ENCODE peak calls at places on chromosomes 1 and 21, in four cellular contexts. One of them, this sample, is unnamed.
A peak's percentile ranks its signal among the peaks of the same experiment; 100 is the strongest.

GRCh38 chr21:33479679-33480480 is at the start of gene TMEM50B:
- DNase-seq in CD8-positive, alpha-beta T cell: peak; percentile 97
- DNase-seq in aorta: peak; percentile 97
- DNase-seq in mesendoderm: peak; percentile 95
- DNase-seq in this sample: peak; percentile 96

GRCh38 chr1:203448521-203449061 is 27.0 kb upstream of the PRELP start:
- DNase-seq in mesendoderm: peak; percentile 87
- DNase-seq in aorta: no peak
- DNase-seq in CD8-positive, alpha-beta T cell: no peak
- DNase-seq in this sample: peak; percentile 33

GRCh38 chr1:205449750-205450443 is 5.9 kb downstream of the BLACAT1 start:
- DNase-seq in aorta: no peak
- DNase-seq in mesendoderm: peak; percentile 99
- DNase-seq in CD8-positive, alpha-beta T cell: no peak
- DNase-seq in this sample: peak; percentile 67

GRCh38 chr1:59178339-59178744 is 118.6 kb upstream of the FGGY start:
- DNase-seq in mesendoderm: peak; percentile 56
- DNase-seq in aorta: peak; percentile 74
- DNase-seq in CD8-positive, alpha-beta T cell: no peak
- DNase-seq in this sample: no peak

GRCh38 chr1:216914974-216915373 is 191.7 kb upstream of the ESRRG start:
- DNase-seq in CD8-positive, alpha-beta T cell: no peak
- DNase-seq in aorta: no peak
- DNase-seq in mesendoderm: no peak
- DNase-seq in this sample: no peak

GRCh38 chr1:239952348-239953307 is 139.1 kb upstream of the FMN2 start:
- DNase-seq in CD8-positive, alpha-beta T cell: no peak
- DNase-seq in mesendoderm: peak; percentile 68
- DNase-seq in aorta: no peak
- DNase-seq in this sample: peak; percentile 0

GRCh38 chr1:118266436-118266835 is 81.4 kb upstream of the SPAG17 start:
- DNase-seq in aorta: no peak
- DNase-seq in CD8-positive, alpha-beta T cell: no peak
- DNase-seq in mesendoderm: no peak
- DNase-seq in this sample: no peak

GRCh38 chr1:21238141-21238800 is 52.0 kb downstream of the ECE1 start:
- DNase-seq in aorta: peak; percentile 69
- DNase-seq in mesendoderm: peak; percentile 44
- DNase-seq in CD8-positive, alpha-beta T cell: no peak
- DNase-seq in this sample: no peak

GRCh38 chr1:53619811-53620619 is 118.9 kb downstream of the GLIS1 start:
- DNase-seq in mesendoderm: no peak
- DNase-seq in aorta: peak; percentile 22
- DNase-seq in CD8-positive, alpha-beta T cell: peak; percentile 9
- DNase-seq in this sample: peak; percentile 49

GRCh38 chr1:190320952-190321351 is 156.7 kb downstream of the BRINP3 start:
- DNase-seq in CD8-positive, alpha-beta T cell: no peak
- DNase-seq in mesendoderm: peak; percentile 36
- DNase-seq in aorta: no peak
- DNase-seq in this sample: peak; percentile 46

GRCh38 chr1:33181906-33182305 is at the start of gene TRIM62:
- DNase-seq in aorta: peak; percentile 89
- DNase-seq in mesendoderm: peak; percentile 88
- DNase-seq in CD8-positive, alpha-beta T cell: peak; percentile 87
- DNase-seq in this sample: peak; percentile 94
- H3K27ac ChIP-seq in aorta: peak within 1 kb of the TSS; percentile 1
- H3K27ac ChIP-seq in mesendoderm: no peak within 1 kb of the TSS
- H3K27ac ChIP-seq in CD8-positive, alpha-beta T cell: peak within 1 kb of the TSS; percentile 36
- H3K27ac ChIP-seq in this sample: no peak within 1 kb of the TSS

DNA sequence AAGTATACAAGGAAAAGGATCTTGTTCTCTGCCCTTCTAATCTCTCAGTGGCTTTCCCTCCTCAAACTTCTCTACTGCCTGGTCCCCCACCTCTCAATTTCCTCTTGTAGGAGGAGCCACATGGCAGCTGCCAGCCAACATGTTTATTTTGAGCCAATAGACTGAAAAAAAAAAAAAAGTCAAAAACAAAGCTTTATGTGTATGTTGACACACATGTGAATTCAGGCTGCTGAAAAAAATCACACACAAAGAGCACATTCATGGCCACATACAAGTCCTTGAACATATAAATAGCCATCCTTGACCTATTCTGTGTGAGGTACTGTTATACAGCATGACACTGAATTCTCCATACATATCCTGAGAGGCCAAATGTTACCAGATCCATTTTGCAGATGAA is 3.7 kb downstream of the PTPN14 start:
- DNase-seq in aorta: no peak
- DNase-seq in CD8-positive, alpha-beta T cell: no peak
- DNase-seq in mesendoderm: no peak
- DNase-seq in this sample: no peak
- H3K4me1 ChIP-seq in aorta: peaks cover 7% of the 10 kb centered on the region
- H3K4me1 ChIP-seq in CD8-positive, alpha-beta T cell: no peaks in the 10 kb centered on the region
- H3K4me1 ChIP-seq in mesendoderm: peaks cover 23% of the 10 kb centered on the region
- H3K4me1 ChIP-seq in this sample: peaks cover 6% of the 10 kb centered on the region

GRCh38 chr1:183303325-183303645 is 114.9 kb downstream of the NMNAT2 start:
- DNase-seq in aorta: no peak
- DNase-seq in CD8-positive, alpha-beta T cell: no peak
- DNase-seq in mesendoderm: peak; percentile 58
- DNase-seq in this sample: no peak

GRCh38 chr1:183303901-183304300 is 114.3 kb downstream of the NMNAT2 start:
- DNase-seq in mesendoderm: no peak
- DNase-seq in aorta: no peak
- DNase-seq in CD8-positive, alpha-beta T cell: no peak
- DNase-seq in this sample: no peak

GRCh38 chr1:183302452-183303324 is 115.5 kb downstream of the NMNAT2 start:
- DNase-seq in aorta: no peak
- DNase-seq in CD8-positive, alpha-beta T cell: no peak
- DNase-seq in mesendoderm: no peak
- DNase-seq in this sample: no peak

GRCh38 chr1:183306317-183307042 is 111.7 kb downstream of the NMNAT2 start:
- DNase-seq in aorta: no peak
- DNase-seq in CD8-positive, alpha-beta T cell: no peak
- DNase-seq in mesendoderm: peak; percentile 55
- DNase-seq in this sample: peak; percentile 30

DNA sequence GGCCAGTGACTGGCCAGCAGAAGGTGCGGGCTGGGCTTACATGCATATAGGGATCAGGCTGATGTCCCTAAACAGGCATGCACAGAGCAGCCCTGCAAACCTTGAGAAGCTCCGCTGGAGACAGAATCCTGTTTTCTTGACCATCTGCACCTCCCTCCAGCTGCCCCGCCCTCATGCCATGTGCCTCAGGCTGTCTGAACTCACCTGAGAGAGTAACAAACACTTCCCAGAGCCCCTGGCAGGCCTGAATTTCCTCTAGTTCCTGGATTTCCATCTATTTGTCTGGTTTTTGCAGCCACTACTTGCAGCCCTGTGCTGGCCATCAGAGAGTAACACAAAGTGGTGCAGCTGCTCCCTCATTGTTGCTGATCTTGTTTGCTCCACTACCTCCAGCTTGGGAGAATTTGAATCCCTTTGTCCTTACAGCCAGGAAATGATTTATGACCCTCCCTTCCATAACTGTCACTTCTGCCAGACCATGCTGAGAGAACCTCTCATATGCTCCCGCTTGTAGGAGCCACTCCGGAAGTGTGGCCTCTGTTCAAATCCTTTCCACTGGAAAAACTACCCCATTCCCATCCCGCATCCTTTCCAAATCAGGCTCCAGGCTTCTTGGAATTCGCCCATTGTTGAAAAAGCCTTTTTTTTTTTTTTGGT is 113.6 kb downstream of the NMNAT2 start:
- DNase-seq in CD8-positive, alpha-beta T cell: no peak
- DNase-seq in mesendoderm: peak; percentile 39
- DNase-seq in aorta: no peak
- DNase-seq in this sample: no peak
- H3K27ac ChIP-seq in CD8-positive, alpha-beta T cell: no peak overlapping the region
- H3K27ac ChIP-seq in mesendoderm: no peak overlapping the region
- H3K27ac ChIP-seq in aorta: peak overlapping the region; percentile 32
- H3K27ac ChIP-seq in this sample: no peak overlapping the region

GRCh38 chr1:26814893-26815292 is 11.6 kb upstream of the ZDHHC18 start:
- DNase-seq in aorta: no peak
- DNase-seq in CD8-positive, alpha-beta T cell: no peak
- DNase-seq in mesendoderm: no peak
- DNase-seq in this sample: no peak
- H3K4me1 ChIP-seq in aorta: no peaks in the 10 kb centered on the region
- H3K4me1 ChIP-seq in CD8-positive, alpha-beta T cell: peaks cover 8% of the 10 kb centered on the region
- H3K4me1 ChIP-seq in mesendoderm: no peaks in the 10 kb centered on the region
- H3K4me1 ChIP-seq in this sample: no peaks in the 10 kb centered on the region

DNA sequence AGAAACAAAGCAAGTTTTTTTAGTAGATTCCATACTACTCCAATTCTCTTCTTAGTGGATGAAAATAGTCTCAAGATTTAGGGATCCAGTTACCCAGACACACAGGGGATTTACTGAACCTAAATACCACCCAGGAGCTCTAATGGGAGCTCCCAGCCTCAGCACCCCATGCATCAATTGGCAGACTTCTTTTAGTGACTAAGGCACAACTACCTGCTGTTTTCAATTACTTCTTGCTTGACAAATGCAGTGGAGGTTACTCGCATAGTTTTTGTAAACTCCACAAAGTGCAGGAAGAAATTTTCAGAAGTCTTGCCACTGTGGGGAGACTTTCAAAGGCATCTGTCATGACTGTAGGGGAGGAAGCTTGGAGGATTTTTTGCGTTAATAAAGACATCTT is 35.5 kb upstream of the MAP10 start:
- DNase-seq in aorta: no peak
- DNase-seq in mesendoderm: no peak
- DNase-seq in CD8-positive, alpha-beta T cell: no peak
- DNase-seq in this sample: no peak
- H3K27ac ChIP-seq in aorta: no peak overlapping the region
- H3K27ac ChIP-seq in mesendoderm: no peak overlapping the region
- H3K27ac ChIP-seq in CD8-positive, alpha-beta T cell: no peak overlapping the region
- H3K27ac ChIP-seq in this sample: no peak overlapping the region

GRCh38 chr1:55477953-55478352 is 262.8 kb upstream of the USP24 start:
- DNase-seq in aorta: no peak
- DNase-seq in mesendoderm: no peak
- DNase-seq in CD8-positive, alpha-beta T cell: no peak
- DNase-seq in this sample: no peak
- H3K4me1 ChIP-seq in aorta: no peaks in the 10 kb centered on the region
- H3K4me1 ChIP-seq in mesendoderm: no peaks in the 10 kb centered on the region
- H3K4me1 ChIP-seq in CD8-positive, alpha-beta T cell: no peaks in the 10 kb centered on the region
- H3K4me1 ChIP-seq in this sample: no peaks in the 10 kb centered on the region

DNA sequence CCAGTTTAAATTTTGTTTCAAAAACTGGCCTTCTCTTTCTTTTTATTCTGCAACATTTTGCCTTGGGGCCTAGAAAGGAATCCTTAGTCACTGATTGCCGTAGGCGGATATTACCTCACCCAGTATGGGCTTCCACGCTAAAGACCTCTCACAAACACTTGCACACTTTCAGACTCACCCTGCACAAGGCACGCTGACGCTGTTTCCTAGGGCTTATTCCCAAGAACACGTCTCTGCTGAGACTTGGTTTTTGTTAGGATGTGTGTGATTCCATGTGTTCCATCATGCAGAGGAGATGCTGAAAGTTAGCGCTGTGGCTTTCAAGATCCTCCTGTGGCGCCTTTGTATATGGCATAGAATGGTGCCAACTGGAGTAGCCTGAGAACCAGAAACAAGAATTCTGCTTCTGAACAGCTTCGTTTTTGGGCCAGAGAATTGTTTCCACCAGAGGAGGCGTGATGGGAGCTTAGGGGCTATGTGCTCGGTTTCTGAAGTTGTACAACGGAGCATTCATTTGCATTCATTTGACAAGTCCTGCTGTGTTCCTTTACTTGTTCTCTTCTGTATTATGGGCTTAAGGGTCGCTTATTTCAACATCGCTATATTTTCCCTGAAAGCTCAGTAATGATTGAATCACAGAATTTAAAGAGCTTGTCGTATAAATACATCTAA is 297.0 kb downstream of the DISC1 start:
- DNase-seq in aorta: no peak
- DNase-seq in mesendoderm: no peak
- DNase-seq in CD8-positive, alpha-beta T cell: no peak
- DNase-seq in this sample: no peak
- H3K27ac ChIP-seq in aorta: no peak overlapping the region
- H3K27ac ChIP-seq in mesendoderm: no peak overlapping the region
- H3K27ac ChIP-seq in CD8-positive, alpha-beta T cell: no peak overlapping the region
- H3K27ac ChIP-seq in this sample: no peak overlapping the region

GRCh38 chr1:31576201-31576669 is at the start of gene TINAGL1:
- DNase-seq in mesendoderm: peak; percentile 79
- DNase-seq in aorta: no peak
- DNase-seq in CD8-positive, alpha-beta T cell: no peak
- DNase-seq in this sample: no peak

GRCh38 chr1:31574749-31575372 is 1.5 kb upstream of the TINAGL1 start:
- DNase-seq in mesendoderm: no peak
- DNase-seq in CD8-positive, alpha-beta T cell: peak; percentile 21
- DNase-seq in aorta: no peak
- DNase-seq in this sample: no peak

GRCh38 chr1:31577515-31578191 is 1.3 kb downstream of the TINAGL1 start:
- DNase-seq in CD8-positive, alpha-beta T cell: no peak
- DNase-seq in aorta: no peak
- DNase-seq in mesendoderm: peak; percentile 80
- DNase-seq in this sample: peak; percentile 67

GRCh38 chr1:31576743-31577455 is 584 bp downstream of the TINAGL1 start:
- DNase-seq in CD8-positive, alpha-beta T cell: peak; percentile 32
- DNase-seq in aorta: no peak
- DNase-seq in mesendoderm: no peak
- DNase-seq in this sample: no peak

GRCh38 chr1:31575373-31576140 is 758 bp upstream of the TINAGL1 start:
- DNase-seq in aorta: no peak
- DNase-seq in CD8-positive, alpha-beta T cell: peak; percentile 41
- DNase-seq in mesendoderm: peak; percentile 39
- DNase-seq in this sample: no peak
- H3K4me1 ChIP-seq in aorta: peaks cover 4% of the 10 kb centered on the region
- H3K4me1 ChIP-seq in CD8-positive, alpha-beta T cell: no peaks in the 10 kb centered on the region
- H3K4me1 ChIP-seq in mesendoderm: peaks cover 15% of the 10 kb centered on the region
- H3K4me1 ChIP-seq in this sample: peaks cover 21% of the 10 kb centered on the region

GRCh38 chr1:184890539-184890973 is 83.8 kb downstream of the NIBAN1 start:
- DNase-seq in aorta: no peak
- DNase-seq in mesendoderm: no peak
- DNase-seq in CD8-positive, alpha-beta T cell: no peak
- DNase-seq in this sample: peak; percentile 72
- H3K27ac ChIP-seq in aorta: peak overlapping the region; percentile 93
- H3K27ac ChIP-seq in mesendoderm: no peak overlapping the region
- H3K27ac ChIP-seq in CD8-positive, alpha-beta T cell: peak overlapping the region; percentile 39
- H3K27ac ChIP-seq in this sample: no peak overlapping the region

This sample was measured in cardiac muscle cell.